ENCODE peak calls at places on chromosome 20, in four cellular contexts. Y is foreskin fibroblast, D is left ventricle myocardium inferior, P is upper lobe of left lung. O is an unnamed sample.

GRCh38 chr20:10077081-10077471 is 42.3 kb downstream of the ANKEF1 start:
- DNase-seq in D (no peak), Y (no peak), P (no peak), O (no peak)

GRCh38 chr20:25037288-25038102 is 20.4 kb downstream of the ACSS1 start:
- DNase-seq in Y (no peak), D (no peak), P (no peak), O (no peak)

GRCh38 chr20:10171864-10172751 is 46.5 kb upstream of the SNAP25 start:
- DNase-seq in Y (peak; percentile 78), D (no peak), P (peak; percentile 43), O (no peak)

GRCh38 chr20:45933231-45934045 is 1.0 kb upstream of the PCIF1 start:
- DNase-seq in Y (peak; percentile 87), P (peak; percentile 85), D (peak; percentile 73), O (no peak)

GRCh38 chr20:9223296-9223695 is 154.4 kb downstream of the PLCB4 start:
- DNase-seq in D (no peak), P (no peak), Y (no peak), O (no peak)

GRCh38 chr20:60055740-60056139 is 97.5 kb downstream of the CDH26 start:
- DNase-seq in D (peak; percentile 57), P (peak; percentile 86), Y (peak; percentile 27), O (no peak)

GRCh38 chr20:25076201-25076600 is 5.7 kb downstream of the VSX1 start:
- DNase-seq in D (no peak), Y (no peak), P (no peak), O (no peak)

GRCh38 chr20:14698605-14699373 is 361.4 kb upstream of the FLRT3 start:
- DNase-seq in D (no peak), P (no peak), Y (no peak), O (no peak)

GRCh38 chr20:14264869-14265268 is 72.5 kb downstream of the FLRT3 start:
- DNase-seq in D (no peak), Y (peak; percentile 50), P (no peak), O (no peak)

GRCh38 chr20:51136326-51136725 is 113.4 kb upstream of the KCNG1 start:
- DNase-seq in D (no peak), Y (no peak), P (no peak), O (no peak)

GRCh38 chr20:1588166-1588868 is 30.8 kb upstream of the SIRPD start:
- DNase-seq in Y (peak; percentile 41), D (no peak), P (no peak), O (no peak)

GRCh38 chr20:9989066-9989724 is 45.6 kb upstream of the ANKEF1 start:
- DNase-seq in D (no peak), P (no peak), Y (peak; percentile 76), O (peak; percentile 19)

GRCh38 chr20:54267510-54268003 is 59.7 kb downstream of the PFDN4 start:
- DNase-seq in P (peak; percentile 54), D (no peak), Y (peak; percentile 24), O (no peak)

GRCh38 chr20:5919634-5920544 is 30.4 kb downstream of the TRMT6 start:
- DNase-seq in P (no peak), D (no peak), Y (no peak), O (no peak)

GRCh38 chr20:438581-439469 is 23.5 kb downstream of the TBC1D20 start:
- DNase-seq in P (no peak), D (no peak), Y (no peak), O (no peak)

GRCh38 chr20:31440012-31440659 is at the start of gene DEFB123:
- DNase-seq in D (no peak), Y (no peak), P (no peak), O (no peak)

GRCh38 chr20:458766-459165 is 3.6 kb downstream of the TBC1D20 start:
- DNase-seq in P (no peak), D (no peak), Y (no peak), O (no peak)

GRCh38 chr20:36932476-36933426 is 18.8 kb downstream of the SAMHD1 start:
- DNase-seq in D (no peak), P (no peak), Y (peak; percentile 37), O (peak; percentile 28)

GRCh38 chr20:20489054-20489453 is 121.2 kb downstream of the INSM1 start:
- DNase-seq in P (no peak), Y (no peak), D (no peak), O (no peak)

GRCh38 chr20:32510601-32511357 is 74.4 kb downstream of the NOL4L start:
- DNase-seq in Y (no peak), D (no peak), P (no peak), O (no peak)

GRCh38 chr20:36775196-36775595 is 1.6 kb upstream of the DSN1 start:
- DNase-seq in P (no peak), Y (peak; percentile 38), D (no peak), O (no peak)

GRCh38 chr20:848218-848617 is 14.7 kb downstream of the FAM110A start:
- DNase-seq in D (no peak), Y (no peak), P (no peak), O (no peak)

GRCh38 chr20:59708326-59708725 is 104.0 kb downstream of the PHACTR3 start:
- DNase-seq in P (no peak), Y (no peak), D (no peak), O (no peak)

DNA sequence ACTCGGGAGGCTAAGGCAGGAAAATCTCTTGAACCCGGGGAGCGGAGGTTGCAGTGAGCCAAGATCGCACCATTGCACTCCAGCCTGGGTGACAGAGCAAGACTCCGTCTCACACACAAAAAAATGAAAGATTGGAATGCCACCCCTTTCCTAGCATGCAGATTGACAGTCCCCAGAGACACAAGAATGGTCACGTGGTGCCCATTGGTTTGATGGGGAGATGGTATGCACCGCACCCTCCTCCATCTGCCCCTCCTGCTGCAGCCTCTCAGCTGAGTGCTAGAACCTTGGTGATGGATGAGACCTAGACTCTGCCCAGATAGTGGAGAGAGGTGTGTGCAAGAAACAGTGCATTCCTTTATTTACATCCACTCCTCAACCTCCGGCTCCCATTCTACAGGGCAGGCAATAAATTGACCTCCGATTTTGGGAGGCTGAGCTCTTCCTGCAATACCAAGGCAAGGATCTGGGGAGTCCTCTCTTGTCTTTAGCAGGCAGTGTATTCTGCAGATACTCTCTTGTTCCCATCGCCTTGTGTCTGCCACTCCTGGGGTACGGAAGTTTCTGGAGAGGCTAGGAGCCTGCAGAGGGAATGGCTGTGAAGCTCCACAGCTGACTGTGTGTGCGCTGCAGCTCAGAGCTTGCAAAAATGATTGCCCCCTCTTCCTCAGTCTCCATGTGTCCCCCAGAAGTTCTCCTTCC is 1.1 kb upstream of the RNF24 start:
- DNase-seq in D (no peak), Y (no peak), P (no peak), O (no peak)
- H3K4me3 ChIP-seq in D (no peak overlapping the region), Y (no peak overlapping the region), P (no peak overlapping the region), O (no peak overlapping the region)

DNA sequence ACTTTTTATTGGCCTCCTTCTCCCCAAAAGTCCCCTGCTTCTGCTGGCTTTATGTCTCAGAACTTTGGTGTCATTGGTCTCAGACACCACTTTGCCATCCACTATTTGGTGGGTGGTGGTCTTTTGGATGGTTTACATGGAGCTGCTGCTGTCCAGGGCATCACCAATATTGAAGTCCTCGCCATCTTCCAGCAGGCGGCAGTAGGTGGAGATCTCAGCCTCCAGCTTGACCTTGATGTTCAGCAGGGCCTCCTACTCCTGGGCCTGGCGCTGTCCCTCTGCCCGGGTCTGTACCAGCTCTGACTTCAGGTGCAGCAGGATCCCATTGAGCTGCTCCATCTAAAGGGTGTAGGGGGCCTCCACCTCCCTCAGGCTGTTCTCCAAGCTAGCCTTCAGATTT is 148.4 kb upstream of the FOXA2 start:
- DNase-seq in D (no peak), P (no peak), Y (no peak), O (no peak)
- TF ChIP-seq CTCF in D (no peak), P (no peak), Y (no peak), O (no peak)

GRCh38 chr20:63522091-63522868 is 1.7 kb downstream of the PPDPF start:
- DNase-seq in D (no peak), P (no peak), Y (no peak), O (no peak)

GRCh38 chr20:63520594-63520938 is at the start of gene PPDPF:
- DNase-seq in Y (peak; percentile 92), D (peak; percentile 88), P (peak; percentile 83), O (no peak)

GRCh38 chr20:63519765-63520593 is 586 bp upstream of the PPDPF start:
- DNase-seq in P (peak; percentile 47), Y (peak; percentile 74), D (peak; percentile 70), O (no peak)

GRCh38 chr20:63521602-63522001 is 1.0 kb downstream of the PPDPF start:
- DNase-seq in D (no peak), P (peak; percentile 19), Y (peak; percentile 33), O (no peak)

DNA sequence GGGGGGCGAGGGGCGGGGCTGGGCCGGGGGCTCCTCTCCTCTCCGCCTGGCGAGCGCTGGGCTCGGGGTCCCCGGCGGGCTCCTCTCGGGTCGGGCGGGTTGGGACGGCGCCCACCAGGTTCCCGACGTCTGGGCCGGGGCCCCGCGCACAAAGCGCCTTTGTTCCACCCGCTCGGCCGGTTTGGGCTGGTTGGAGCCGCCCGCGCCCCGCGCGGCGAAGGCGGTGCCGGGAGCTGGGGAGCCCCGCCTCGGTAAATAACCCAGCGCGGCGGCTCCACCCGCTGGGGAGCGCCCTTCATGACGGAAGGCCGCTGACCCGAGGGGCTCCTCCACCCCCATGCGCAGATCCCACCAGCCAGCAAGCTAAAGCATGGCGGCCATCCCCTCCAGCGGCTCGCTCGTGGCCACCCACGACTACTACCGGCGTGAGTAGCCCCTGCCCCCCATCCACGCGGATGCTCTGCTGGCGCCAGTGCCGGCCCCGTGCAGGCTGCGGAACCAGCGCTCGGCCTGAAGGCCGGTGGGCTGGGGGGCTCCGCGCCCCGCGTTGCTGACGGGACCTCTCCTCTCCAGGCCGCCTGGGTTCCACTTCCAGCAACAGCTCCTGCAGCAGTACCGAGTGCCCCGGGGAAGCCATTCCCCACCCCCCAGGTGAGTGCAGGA is 505 bp downstream of the PPDPF start:
- DNase-seq in Y (peak; percentile 85), D (peak; percentile 67), P (peak; percentile 64), O (no peak)
- H3K4me3 ChIP-seq in Y (peak overlapping the region; percentile 93), D (peak overlapping the region; percentile 91), P (peak overlapping the region; percentile 97), O (peak overlapping the region; percentile 93)

DNA sequence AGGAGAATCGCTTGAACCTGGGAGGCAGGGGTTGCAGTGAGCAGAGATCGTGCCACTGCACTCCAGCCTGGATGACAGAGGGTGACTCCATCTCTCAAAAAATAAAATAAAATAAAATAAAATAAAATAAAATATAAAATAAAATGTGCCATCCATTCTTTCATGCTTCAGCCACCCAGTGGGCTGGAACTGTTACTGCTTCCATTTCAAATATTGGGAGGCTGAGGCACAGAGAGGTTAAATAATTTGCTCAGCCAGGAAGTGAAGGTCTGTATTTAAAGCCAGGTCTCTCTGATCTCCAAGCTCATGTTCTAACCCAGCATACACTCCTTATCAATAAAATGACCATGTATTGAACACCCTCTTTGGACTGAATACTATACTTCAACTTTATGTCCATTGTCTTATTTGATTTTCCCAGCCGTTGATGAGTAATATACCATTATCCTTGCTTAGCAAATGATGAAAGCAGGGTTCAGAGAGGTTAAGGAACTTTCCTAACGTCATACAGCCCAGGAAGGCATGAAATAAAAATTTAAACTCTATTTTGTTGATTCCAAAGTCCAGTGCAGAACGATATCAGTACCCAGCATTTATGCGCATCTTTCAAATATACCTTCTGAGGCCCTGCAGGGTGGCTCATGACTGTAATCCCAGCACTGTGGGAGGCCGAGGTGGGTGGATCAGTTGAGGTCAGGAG is 25.8 kb upstream of the SLC9A8 start:
- DNase-seq in Y (peak; percentile 62), P (no peak), D (no peak), O (no peak)
- TF ChIP-seq CTCF in Y (peak; percentile 29), P (peak; percentile 24), D (peak; percentile 39), O (peak; percentile 29)

O was measured in BJ.